ENCODE peak calls at places on chromosomes 7 and 10, in ten cellular contexts. One of them, this sample, is unnamed.

GRCh38 chr10:102261196-102261595 is 15.9 kb downstream of the GBF1 start:
- DNase-seq in heart right ventricle: no peak
- DNase-seq in stimulated activated CD8-positive, alpha-beta memory T cell treated with anti-CD3 and anti-CD28 coated beads, Interleukin-7, amount 100 ng/mL, for 1 hour: no peak
- DNase-seq in effector memory CD8-positive, alpha-beta T cell: no peak
- DNase-seq in astrocyte of the spinal cord: no peak
- DNase-seq in right cardiac atrium: no peak
- DNase-seq in NCI-H1105 treated with DMSO at 0.1 percent for 48 hours: no peak
- DNase-seq in HuH-7.5: no peak
- DNase-seq in RCC 7860: no peak
- DNase-seq in psoas muscle: no peak
- DNase-seq in this sample: no peak

GRCh38 chr7:18855796-18856195 is 261.6 kb downstream of the TWIST1 start:
- DNase-seq in heart right ventricle: no peak
- DNase-seq in stimulated activated CD8-positive, alpha-beta memory T cell treated with anti-CD3 and anti-CD28 coated beads, Interleukin-7, amount 100 ng/mL, for 1 hour: no peak
- DNase-seq in effector memory CD8-positive, alpha-beta T cell: no peak
- DNase-seq in astrocyte of the spinal cord: peak
- DNase-seq in right cardiac atrium: no peak
- DNase-seq in NCI-H1105 treated with DMSO at 0.1 percent for 48 hours: no peak
- DNase-seq in HuH-7.5: no peak
- DNase-seq in RCC 7860: no peak
- DNase-seq in psoas muscle: no peak
- DNase-seq in this sample: no peak

GRCh38 chr7:45193868-45194267 is 36.3 kb downstream of the RAMP3 start:
- DNase-seq in heart right ventricle: no peak
- DNase-seq in stimulated activated CD8-positive, alpha-beta memory T cell treated with anti-CD3 and anti-CD28 coated beads, Interleukin-7, amount 100 ng/mL, for 1 hour: no peak
- DNase-seq in effector memory CD8-positive, alpha-beta T cell: no peak
- DNase-seq in astrocyte of the spinal cord: no peak
- DNase-seq in right cardiac atrium: peak
- DNase-seq in NCI-H1105 treated with DMSO at 0.1 percent for 48 hours: no peak
- DNase-seq in HuH-7.5: no peak
- DNase-seq in RCC 7860: no peak
- DNase-seq in psoas muscle: peak
- DNase-seq in this sample: no peak

GRCh38 chr10:81838950-81839349 is 36.0 kb upstream of the NRG3 start:
- DNase-seq in heart right ventricle: no peak
- DNase-seq in stimulated activated CD8-positive, alpha-beta memory T cell treated with anti-CD3 and anti-CD28 coated beads, Interleukin-7, amount 100 ng/mL, for 1 hour: no peak
- DNase-seq in effector memory CD8-positive, alpha-beta T cell: no peak
- DNase-seq in astrocyte of the spinal cord: no peak
- DNase-seq in right cardiac atrium: no peak
- DNase-seq in NCI-H1105 treated with DMSO at 0.1 percent for 48 hours: no peak
- DNase-seq in HuH-7.5: no peak
- DNase-seq in RCC 7860: no peak
- DNase-seq in psoas muscle: no peak
- DNase-seq in this sample: no peak

GRCh38 chr10:1366277-1366676 is 310.1 kb downstream of the WDR37 start:
- DNase-seq in heart right ventricle: no peak
- DNase-seq in stimulated activated CD8-positive, alpha-beta memory T cell treated with anti-CD3 and anti-CD28 coated beads, Interleukin-7, amount 100 ng/mL, for 1 hour: no peak
- DNase-seq in effector memory CD8-positive, alpha-beta T cell: no peak
- DNase-seq in astrocyte of the spinal cord: no peak
- DNase-seq in right cardiac atrium: no peak
- DNase-seq in NCI-H1105 treated with DMSO at 0.1 percent for 48 hours: no peak
- DNase-seq in HuH-7.5: no peak
- DNase-seq in RCC 7860: no peak
- DNase-seq in psoas muscle: no peak
- DNase-seq in this sample: no peak

GRCh38 chr7:27723086-27723485 is 16.9 kb upstream of the TAX1BP1 start:
- DNase-seq in heart right ventricle: no peak
- DNase-seq in stimulated activated CD8-positive, alpha-beta memory T cell treated with anti-CD3 and anti-CD28 coated beads, Interleukin-7, amount 100 ng/mL, for 1 hour: no peak
- DNase-seq in effector memory CD8-positive, alpha-beta T cell: no peak
- DNase-seq in astrocyte of the spinal cord: peak
- DNase-seq in right cardiac atrium: no peak
- DNase-seq in NCI-H1105 treated with DMSO at 0.1 percent for 48 hours: peak
- DNase-seq in HuH-7.5: no peak
- DNase-seq in RCC 7860: no peak
- DNase-seq in psoas muscle: no peak
- DNase-seq in this sample: no peak

GRCh38 chr7:123974326-123974908 is 49.4 kb downstream of the SPAM1 start:
- DNase-seq in heart right ventricle: no peak
- DNase-seq in stimulated activated CD8-positive, alpha-beta memory T cell treated with anti-CD3 and anti-CD28 coated beads, Interleukin-7, amount 100 ng/mL, for 1 hour: no peak
- DNase-seq in effector memory CD8-positive, alpha-beta T cell: no peak
- DNase-seq in astrocyte of the spinal cord: no peak
- DNase-seq in right cardiac atrium: no peak
- DNase-seq in NCI-H1105 treated with DMSO at 0.1 percent for 48 hours: no peak
- DNase-seq in HuH-7.5: no peak
- DNase-seq in RCC 7860: no peak
- DNase-seq in psoas muscle: no peak
- DNase-seq in this sample: no peak

GRCh38 chr7:139725077-139725476 is 52.7 kb downstream of the HIPK2 start:
- DNase-seq in heart right ventricle: no peak
- DNase-seq in stimulated activated CD8-positive, alpha-beta memory T cell treated with anti-CD3 and anti-CD28 coated beads, Interleukin-7, amount 100 ng/mL, for 1 hour: no peak
- DNase-seq in effector memory CD8-positive, alpha-beta T cell: no peak
- DNase-seq in astrocyte of the spinal cord: peak
- DNase-seq in right cardiac atrium: no peak
- DNase-seq in NCI-H1105 treated with DMSO at 0.1 percent for 48 hours: peak
- DNase-seq in HuH-7.5: no peak
- DNase-seq in RCC 7860: no peak
- DNase-seq in psoas muscle: no peak
- DNase-seq in this sample: no peak

GRCh38 chr10:62043493-62043938 is 142.0 kb downstream of the ARID5B start:
- DNase-seq in heart right ventricle: no peak
- DNase-seq in stimulated activated CD8-positive, alpha-beta memory T cell treated with anti-CD3 and anti-CD28 coated beads, Interleukin-7, amount 100 ng/mL, for 1 hour: no peak
- DNase-seq in effector memory CD8-positive, alpha-beta T cell: no peak
- DNase-seq in astrocyte of the spinal cord: peak
- DNase-seq in right cardiac atrium: no peak
- DNase-seq in NCI-H1105 treated with DMSO at 0.1 percent for 48 hours: no peak
- DNase-seq in HuH-7.5: no peak
- DNase-seq in RCC 7860: peak
- DNase-seq in psoas muscle: no peak
- DNase-seq in this sample: no peak

GRCh38 chr10:95291634-95292039 is 834 bp upstream of the PDLIM1 start:
- DNase-seq in heart right ventricle: no peak
- DNase-seq in stimulated activated CD8-positive, alpha-beta memory T cell treated with anti-CD3 and anti-CD28 coated beads, Interleukin-7, amount 100 ng/mL, for 1 hour: no peak
- DNase-seq in effector memory CD8-positive, alpha-beta T cell: no peak
- DNase-seq in astrocyte of the spinal cord: no peak
- DNase-seq in right cardiac atrium: no peak
- DNase-seq in NCI-H1105 treated with DMSO at 0.1 percent for 48 hours: no peak
- DNase-seq in HuH-7.5: no peak
- DNase-seq in RCC 7860: no peak
- DNase-seq in psoas muscle: no peak
- DNase-seq in this sample: no peak

GRCh38 chr7:149790146-149790548 is 16.8 kb upstream of the ZNF467 start:
- DNase-seq in heart right ventricle: peak
- DNase-seq in stimulated activated CD8-positive, alpha-beta memory T cell treated with anti-CD3 and anti-CD28 coated beads, Interleukin-7, amount 100 ng/mL, for 1 hour: no peak
- DNase-seq in effector memory CD8-positive, alpha-beta T cell: no peak
- DNase-seq in astrocyte of the spinal cord: no peak
- DNase-seq in right cardiac atrium: peak
- DNase-seq in NCI-H1105 treated with DMSO at 0.1 percent for 48 hours: no peak
- DNase-seq in HuH-7.5: no peak
- DNase-seq in RCC 7860: no peak
- DNase-seq in psoas muscle: peak
- DNase-seq in this sample: peak